ENCODE peak calls at places on chromosomes 11 and 22, in seven cellular contexts. One of them, this sample, is unnamed.

GRCh38 chr22:47053865-47054185 is 291.4 kb downstream of the TBC1D22A start:
- DNase-seq in bronchial epithelial cell: no peak
- DNase-seq in PC-3: peak
- DNase-seq in effector memory CD4-positive, alpha-beta T cell: no peak
- DNase-seq in Caco-2: no peak
- DNase-seq in Jurkat, Clone E6-1: no peak
- DNase-seq in fibroblast of lung: peak
- DNase-seq in this sample: no peak

GRCh38 chr11:46948378-46949131 is 12.0 kb downstream of the CSTPP1 start:
- DNase-seq in bronchial epithelial cell: peak
- DNase-seq in PC-3: peak
- DNase-seq in effector memory CD4-positive, alpha-beta T cell: no peak
- DNase-seq in Caco-2: no peak
- DNase-seq in Jurkat, Clone E6-1: no peak
- DNase-seq in fibroblast of lung: peak
- DNase-seq in this sample: no peak

GRCh38 chr22:45879552-45879949 is 97.4 kb downstream of the WNT7B start:
- DNase-seq in bronchial epithelial cell: no peak
- DNase-seq in PC-3: no peak
- DNase-seq in effector memory CD4-positive, alpha-beta T cell: no peak
- DNase-seq in Caco-2: no peak
- DNase-seq in Jurkat, Clone E6-1: no peak
- DNase-seq in fibroblast of lung: no peak
- DNase-seq in this sample: no peak

GRCh38 chr22:37180531-37181231 is 7.4 kb downstream of the C1QTNF6 start:
- DNase-seq in bronchial epithelial cell: no peak
- DNase-seq in PC-3: no peak
- DNase-seq in effector memory CD4-positive, alpha-beta T cell: no peak
- DNase-seq in Caco-2: no peak
- DNase-seq in Jurkat, Clone E6-1: no peak
- DNase-seq in fibroblast of lung: no peak
- DNase-seq in this sample: no peak

GRCh38 chr11:102256251-102256650 is 61.0 kb upstream of the BIRC3 start:
- DNase-seq in bronchial epithelial cell: peak
- DNase-seq in PC-3: peak
- DNase-seq in effector memory CD4-positive, alpha-beta T cell: no peak
- DNase-seq in Caco-2: no peak
- DNase-seq in Jurkat, Clone E6-1: no peak
- DNase-seq in fibroblast of lung: peak
- DNase-seq in this sample: no peak

GRCh38 chr11:116901211-116901610 is 63.8 kb upstream of the APOA1 start:
- DNase-seq in bronchial epithelial cell: no peak
- DNase-seq in PC-3: no peak
- DNase-seq in effector memory CD4-positive, alpha-beta T cell: no peak
- DNase-seq in Caco-2: no peak
- DNase-seq in Jurkat, Clone E6-1: no peak
- DNase-seq in fibroblast of lung: no peak
- DNase-seq in this sample: no peak

GRCh38 chr11:47469411-47470179 is 20.7 kb upstream of the RAPSN start:
- DNase-seq in bronchial epithelial cell: no peak
- DNase-seq in PC-3: no peak
- DNase-seq in effector memory CD4-positive, alpha-beta T cell: no peak
- DNase-seq in Caco-2: peak
- DNase-seq in Jurkat, Clone E6-1: no peak
- DNase-seq in fibroblast of lung: peak
- DNase-seq in this sample: no peak

GRCh38 chr11:119193001-119193400 is 7.7 kb downstream of the NHERF4 start:
- DNase-seq in bronchial epithelial cell: no peak
- DNase-seq in PC-3: no peak
- DNase-seq in effector memory CD4-positive, alpha-beta T cell: no peak
- DNase-seq in Caco-2: no peak
- DNase-seq in Jurkat, Clone E6-1: no peak
- DNase-seq in fibroblast of lung: no peak
- DNase-seq in this sample: no peak

GRCh38 chr22:49657275-49657973 is 170.2 kb downstream of the BRD1 start:
- DNase-seq in bronchial epithelial cell: no peak
- DNase-seq in PC-3: no peak
- DNase-seq in effector memory CD4-positive, alpha-beta T cell: peak
- DNase-seq in Caco-2: no peak
- DNase-seq in Jurkat, Clone E6-1: peak
- DNase-seq in fibroblast of lung: no peak
- DNase-seq in this sample: peak

GRCh38 chr11:78704811-78705210 is 130.1 kb upstream of the NARS2 start:
- DNase-seq in bronchial epithelial cell: no peak
- DNase-seq in PC-3: no peak
- DNase-seq in effector memory CD4-positive, alpha-beta T cell: no peak
- DNase-seq in Caco-2: no peak
- DNase-seq in Jurkat, Clone E6-1: no peak
- DNase-seq in fibroblast of lung: no peak
- DNase-seq in this sample: no peak

GRCh38 chr22:45639747-45640102 is 31.9 kb upstream of the ATXN10 start:
- DNase-seq in bronchial epithelial cell: no peak
- DNase-seq in PC-3: no peak
- DNase-seq in effector memory CD4-positive, alpha-beta T cell: no peak
- DNase-seq in Caco-2: no peak
- DNase-seq in Jurkat, Clone E6-1: no peak
- DNase-seq in fibroblast of lung: no peak
- DNase-seq in this sample: no peak

GRCh38 chr22:35742342-35743100 is 24.8 kb downstream of the APOL5 start:
- DNase-seq in bronchial epithelial cell: peak
- DNase-seq in PC-3: peak
- DNase-seq in effector memory CD4-positive, alpha-beta T cell: no peak
- DNase-seq in Caco-2: no peak
- DNase-seq in Jurkat, Clone E6-1: no peak
- DNase-seq in fibroblast of lung: peak
- DNase-seq in this sample: no peak

GRCh38 chr22:20064140-20064480 is 15.9 kb upstream of the DGCR8 start:
- DNase-seq in bronchial epithelial cell: no peak
- DNase-seq in PC-3: no peak
- DNase-seq in effector memory CD4-positive, alpha-beta T cell: no peak
- DNase-seq in Caco-2: no peak
- DNase-seq in Jurkat, Clone E6-1: no peak
- DNase-seq in fibroblast of lung: no peak
- DNase-seq in this sample: no peak

GRCh38 chr11:17354070-17354924 is 2.7 kb downstream of the NCR3LG1 start:
- DNase-seq in bronchial epithelial cell: peak
- DNase-seq in PC-3: peak
- DNase-seq in effector memory CD4-positive, alpha-beta T cell: peak
- DNase-seq in Caco-2: peak
- DNase-seq in Jurkat, Clone E6-1: peak
- DNase-seq in fibroblast of lung: peak
- DNase-seq in this sample: peak

GRCh38 chr22:21927174-21927823 is 25.3 kb downstream of the PPM1F start:
- DNase-seq in bronchial epithelial cell: no peak
- DNase-seq in PC-3: no peak
- DNase-seq in effector memory CD4-positive, alpha-beta T cell: no peak
- DNase-seq in Caco-2: no peak
- DNase-seq in Jurkat, Clone E6-1: no peak
- DNase-seq in fibroblast of lung: no peak
- DNase-seq in this sample: no peak

GRCh38 chr11:76419896-76420295 is 24.9 kb upstream of the EMSY start:
- DNase-seq in bronchial epithelial cell: peak
- DNase-seq in PC-3: peak
- DNase-seq in effector memory CD4-positive, alpha-beta T cell: no peak
- DNase-seq in Caco-2: peak
- DNase-seq in Jurkat, Clone E6-1: peak
- DNase-seq in fibroblast of lung: no peak
- DNase-seq in this sample: peak

GRCh38 chr22:37237371-37238268 is 6.4 kb downstream of the RAC2 start:
- DNase-seq in bronchial epithelial cell: no peak
- DNase-seq in PC-3: no peak
- DNase-seq in effector memory CD4-positive, alpha-beta T cell: no peak
- DNase-seq in Caco-2: no peak
- DNase-seq in Jurkat, Clone E6-1: no peak
- DNase-seq in fibroblast of lung: no peak
- DNase-seq in this sample: no peak

GRCh38 chr11:128302425-128303186 is 284.8 kb downstream of the ETS1 start:
- DNase-seq in bronchial epithelial cell: no peak
- DNase-seq in PC-3: no peak
- DNase-seq in effector memory CD4-positive, alpha-beta T cell: peak
- DNase-seq in Caco-2: no peak
- DNase-seq in Jurkat, Clone E6-1: peak
- DNase-seq in fibroblast of lung: no peak
- DNase-seq in this sample: no peak

GRCh38 chr11:73308963-73309960 is 1.2 kb downstream of the ARHGEF17 start:
- DNase-seq in bronchial epithelial cell: peak
- DNase-seq in PC-3: no peak
- DNase-seq in effector memory CD4-positive, alpha-beta T cell: no peak
- DNase-seq in Caco-2: peak
- DNase-seq in Jurkat, Clone E6-1: no peak
- DNase-seq in fibroblast of lung: peak
- DNase-seq in this sample: no peak

GRCh38 chr11:3046190-3046589 is 11.0 kb downstream of the CARS1 start:
- DNase-seq in bronchial epithelial cell: no peak
- DNase-seq in PC-3: peak
- DNase-seq in effector memory CD4-positive, alpha-beta T cell: no peak
- DNase-seq in Caco-2: no peak
- DNase-seq in Jurkat, Clone E6-1: no peak
- DNase-seq in fibroblast of lung: no peak
- DNase-seq in this sample: no peak

GRCh38 chr11:35619030-35619753 is 932 bp downstream of the FJX1 start:
- DNase-seq in bronchial epithelial cell: peak
- DNase-seq in PC-3: peak
- DNase-seq in effector memory CD4-positive, alpha-beta T cell: no peak
- DNase-seq in Caco-2: peak
- DNase-seq in Jurkat, Clone E6-1: no peak
- DNase-seq in fibroblast of lung: peak
- DNase-seq in this sample: no peak

GRCh38 chr11:35622070-35622469 is 3.8 kb downstream of the FJX1 start:
- DNase-seq in bronchial epithelial cell: peak
- DNase-seq in PC-3: peak
- DNase-seq in effector memory CD4-positive, alpha-beta T cell: no peak
- DNase-seq in Caco-2: peak
- DNase-seq in Jurkat, Clone E6-1: no peak
- DNase-seq in fibroblast of lung: peak
- DNase-seq in this sample: no peak

GRCh38 chr11:35621620-35622019 is 3.4 kb downstream of the FJX1 start:
- DNase-seq in bronchial epithelial cell: peak
- DNase-seq in PC-3: peak
- DNase-seq in effector memory CD4-positive, alpha-beta T cell: no peak
- DNase-seq in Caco-2: no peak
- DNase-seq in Jurkat, Clone E6-1: no peak
- DNase-seq in fibroblast of lung: no peak
- DNase-seq in this sample: no peak

GRCh38 chr11:35618497-35619029 is 303 bp downstream of the FJX1 start:
- DNase-seq in bronchial epithelial cell: peak
- DNase-seq in PC-3: peak
- DNase-seq in effector memory CD4-positive, alpha-beta T cell: no peak
- DNase-seq in Caco-2: peak
- DNase-seq in Jurkat, Clone E6-1: no peak
- DNase-seq in fibroblast of lung: peak
- DNase-seq in this sample: no peak

GRCh38 chr11:35619754-35620640 is 1.7 kb downstream of the FJX1 start:
- DNase-seq in bronchial epithelial cell: peak
- DNase-seq in PC-3: peak
- DNase-seq in effector memory CD4-positive, alpha-beta T cell: no peak
- DNase-seq in Caco-2: peak
- DNase-seq in Jurkat, Clone E6-1: no peak
- DNase-seq in fibroblast of lung: peak
- DNase-seq in this sample: no peak
- H3K4me3 ChIP-seq in bronchial epithelial cell: peak
- H3K4me3 ChIP-seq in PC-3: peak
- H3K4me3 ChIP-seq in effector memory CD4-positive, alpha-beta T cell: peak
- H3K4me3 ChIP-seq in Caco-2: peak
- H3K4me3 ChIP-seq in Jurkat, Clone E6-1: no peak
- H3K4me3 ChIP-seq in fibroblast of lung: peak
- H3K4me3 ChIP-seq in this sample: no peak

DNA sequence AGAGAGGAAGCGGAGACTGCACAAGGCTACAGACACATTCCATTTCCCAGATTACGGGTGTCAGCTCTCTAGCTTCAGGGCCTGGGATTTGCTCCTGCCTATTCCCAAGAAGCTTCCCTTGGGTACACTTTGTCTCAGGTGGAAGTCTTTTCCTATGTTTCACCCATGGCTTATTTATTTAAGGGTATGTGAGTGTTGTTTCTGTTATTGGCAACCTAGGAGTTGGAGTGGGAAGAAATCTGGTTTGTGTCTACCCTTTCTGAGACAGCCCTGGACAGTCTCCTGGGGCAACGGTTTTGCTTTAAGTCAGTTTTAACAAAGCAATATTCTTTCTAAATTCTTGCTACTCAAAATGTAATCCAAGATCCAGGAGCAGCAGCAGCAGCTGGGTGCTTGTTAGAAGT is 127.0 kb downstream of the MICAL2 start:
- DNase-seq in bronchial epithelial cell: no peak
- DNase-seq in PC-3: no peak
- DNase-seq in effector memory CD4-positive, alpha-beta T cell: no peak
- DNase-seq in Caco-2: no peak
- DNase-seq in Jurkat, Clone E6-1: no peak
- DNase-seq in fibroblast of lung: no peak
- DNase-seq in this sample: no peak
- H3K4me3 ChIP-seq in bronchial epithelial cell: no peak
- H3K4me3 ChIP-seq in PC-3: no peak
- H3K4me3 ChIP-seq in effector memory CD4-positive, alpha-beta T cell: no peak
- H3K4me3 ChIP-seq in Caco-2: no peak
- H3K4me3 ChIP-seq in Jurkat, Clone E6-1: no peak
- H3K4me3 ChIP-seq in fibroblast of lung: no peak
- H3K4me3 ChIP-seq in this sample: no peak

GRCh38 chr11:71500601-71501021 is 26.5 kb upstream of the KRTAP5-7 start:
- DNase-seq in bronchial epithelial cell: no peak
- DNase-seq in PC-3: peak
- DNase-seq in effector memory CD4-positive, alpha-beta T cell: no peak
- DNase-seq in Caco-2: no peak
- DNase-seq in Jurkat, Clone E6-1: no peak
- DNase-seq in fibroblast of lung: peak
- DNase-seq in this sample: no peak

GRCh38 chr11:71501071-71501985 is 25.7 kb upstream of the KRTAP5-7 start:
- DNase-seq in bronchial epithelial cell: no peak
- DNase-seq in PC-3: no peak
- DNase-seq in effector memory CD4-positive, alpha-beta T cell: no peak
- DNase-seq in Caco-2: no peak
- DNase-seq in Jurkat, Clone E6-1: no peak
- DNase-seq in fibroblast of lung: no peak
- DNase-seq in this sample: no peak

GRCh38 chr11:71499125-71499524 is 27.9 kb upstream of the KRTAP5-7 start:
- DNase-seq in bronchial epithelial cell: no peak
- DNase-seq in PC-3: no peak
- DNase-seq in effector memory CD4-positive, alpha-beta T cell: no peak
- DNase-seq in Caco-2: no peak
- DNase-seq in Jurkat, Clone E6-1: peak
- DNase-seq in fibroblast of lung: no peak
- DNase-seq in this sample: no peak

GRCh38 chr11:71498091-71498490 is 29.0 kb upstream of the KRTAP5-7 start:
- DNase-seq in bronchial epithelial cell: no peak
- DNase-seq in PC-3: no peak
- DNase-seq in effector memory CD4-positive, alpha-beta T cell: no peak
- DNase-seq in Caco-2: no peak
- DNase-seq in Jurkat, Clone E6-1: no peak
- DNase-seq in fibroblast of lung: no peak
- DNase-seq in this sample: no peak

GRCh38 chr11:71499546-71499945 is 27.5 kb upstream of the KRTAP5-7 start:
- DNase-seq in bronchial epithelial cell: peak
- DNase-seq in PC-3: peak
- DNase-seq in effector memory CD4-positive, alpha-beta T cell: no peak
- DNase-seq in Caco-2: no peak
- DNase-seq in Jurkat, Clone E6-1: no peak
- DNase-seq in fibroblast of lung: no peak
- DNase-seq in this sample: no peak
- H3K4me3 ChIP-seq in bronchial epithelial cell: no peak
- H3K4me3 ChIP-seq in PC-3: no peak
- H3K4me3 ChIP-seq in effector memory CD4-positive, alpha-beta T cell: no peak
- H3K4me3 ChIP-seq in Caco-2: no peak
- H3K4me3 ChIP-seq in Jurkat, Clone E6-1: no peak
- H3K4me3 ChIP-seq in fibroblast of lung: no peak
- H3K4me3 ChIP-seq in this sample: no peak

GRCh38 chr11:1076061-1076665 is 1.5 kb downstream of the MUC2 start:
- DNase-seq in bronchial epithelial cell: no peak
- DNase-seq in PC-3: no peak
- DNase-seq in effector memory CD4-positive, alpha-beta T cell: no peak
- DNase-seq in Caco-2: no peak
- DNase-seq in Jurkat, Clone E6-1: no peak
- DNase-seq in fibroblast of lung: no peak
- DNase-seq in this sample: no peak
- H3K4me3 ChIP-seq in bronchial epithelial cell: no peak
- H3K4me3 ChIP-seq in PC-3: no peak
- H3K4me3 ChIP-seq in effector memory CD4-positive, alpha-beta T cell: no peak
- H3K4me3 ChIP-seq in Caco-2: no peak
- H3K4me3 ChIP-seq in Jurkat, Clone E6-1: no peak
- H3K4me3 ChIP-seq in fibroblast of lung: no peak
- H3K4me3 ChIP-seq in this sample: no peak